ENCODE peak calls at places on chromosomes 4 and X, in nine cellular contexts. I is pancreas; L is AG04450; O is fibroblast of lung; S is stomach; T is naive thymus-derived CD4-positive, alpha-beta T cell; Z is GM12878; N is prostate gland; F is psoas muscle. K is an unnamed sample.

GRCh38 chr4:33060873-33061542 is 2340.8 kb downstream of the PCDH7 start:
- DNase-seq in Z (no peak), L (peak; percentile 7), I (peak; percentile 43), N (no peak), O (peak; percentile 39), F (peak; percentile 47), S (no peak), T (no peak), K (peak; percentile 76)

GRCh38 chrX:41300758-41301437 is 33.1 kb upstream of the DDX3X start:
- DNase-seq in S (no peak), L (no peak), Z (no peak), N (no peak), T (no peak), F (no peak), I (no peak), O (peak; percentile 50), K (no peak)

GRCh38 chr4:16642897-16643296 is 255.5 kb downstream of the LDB2 start:
- DNase-seq in T (no peak), I (no peak), Z (no peak), L (no peak), F (no peak), N (no peak), S (no peak), O (no peak), K (no peak)

GRCh38 chrX:16785247-16786138 is 773 bp upstream of the TXLNG start:
- DNase-seq in S (peak; percentile 40), I (peak; percentile 39), Z (no peak), T (no peak), O (no peak), F (peak; percentile 56), N (peak; percentile 10), L (no peak), K (peak; percentile 48)

GRCh38 chr4:88526221-88526815 is 2.7 kb upstream of the PYURF start:
- DNase-seq in T (peak; percentile 53), F (no peak), N (no peak), L (no peak), S (no peak), Z (no peak), I (no peak), O (peak; percentile 14), K (peak; percentile 47)

GRCh38 chrX:55056820-55057690 is 17.8 kb upstream of the PAGE2B start:
- DNase-seq in L (no peak), F (no peak), T (peak; percentile 51), Z (no peak), N (no peak), S (no peak), O (peak; percentile 68), I (no peak), K (no peak)

GRCh38 chrX:150688911-150689451 is 4.2 kb upstream of the MTMR1 start:
- DNase-seq in T (no peak), N (no peak), O (peak; percentile 95), F (no peak), I (no peak), Z (no peak), S (no peak), L (peak; percentile 84), K (no peak)

GRCh38 chrX:69021095-69021494 is 144.2 kb downstream of the PJA1 start:
- DNase-seq in T (no peak), O (no peak), N (no peak), I (no peak), L (no peak), F (no peak), Z (no peak), S (no peak), K (no peak)

GRCh38 chr4:7402526-7402925 is 32.2 kb downstream of the PSAPL1 start:
- DNase-seq in I (no peak), N (no peak), F (no peak), O (peak; percentile 57), T (no peak), L (no peak), Z (no peak), S (peak; percentile 28), K (no peak)

GRCh38 chr4:7802093-7802726 is 137.5 kb downstream of the AFAP1 start:
- DNase-seq in N (peak; percentile 69), L (no peak), F (peak; percentile 86), O (peak; percentile 77), T (peak; percentile 75), Z (no peak), I (peak; percentile 75), S (peak; percentile 82), K (peak; percentile 87)

GRCh38 chr4:54032558-54033135 is 31.8 kb downstream of the CHIC2 start:
- DNase-seq in N (no peak), O (no peak), F (no peak), L (no peak), T (no peak), Z (no peak), I (no peak), S (no peak), K (no peak)

GRCh38 chr4:26884486-26884988 is 23.9 kb downstream of the STIM2 start:
- DNase-seq in N (no peak), F (no peak), O (no peak), L (no peak), S (no peak), I (no peak), T (peak; percentile 48), Z (peak; percentile 53), K (no peak)
- H3K4me3 ChIP-seq in N (no peak overlapping the region), F (no peak overlapping the region), O (no peak overlapping the region), L (no peak overlapping the region), S (no peak overlapping the region), I (no peak overlapping the region), T (peak overlapping the region; percentile 18), Z (peak overlapping the region; percentile 53), K (no peak overlapping the region)

GRCh38 chr4:36533944-36534343 is 252.5 kb downstream of the DTHD1 start:
- DNase-seq in T (no peak), F (no peak), Z (no peak), L (no peak), N (no peak), S (no peak), I (no peak), O (no peak), K (no peak)

GRCh38 chr4:36532670-36533373 is 251.4 kb downstream of the DTHD1 start:
- DNase-seq in O (peak; percentile 5), N (no peak), L (no peak), Z (no peak), T (no peak), F (no peak), S (no peak), I (no peak), K (no peak)
- H3K9me3 ChIP-seq in O (no peaks in the 10 kb centered on the region), N (no peaks in the 10 kb centered on the region), L (peaks cover 16% of the 10 kb centered on the region), Z (no peaks in the 10 kb centered on the region), T (no peaks in the 10 kb centered on the region), F (peaks cover 5% of the 10 kb centered on the region), S (peaks cover 9% of the 10 kb centered on the region), I (no peaks in the 10 kb centered on the region), K (no peaks in the 10 kb centered on the region)

DNA sequence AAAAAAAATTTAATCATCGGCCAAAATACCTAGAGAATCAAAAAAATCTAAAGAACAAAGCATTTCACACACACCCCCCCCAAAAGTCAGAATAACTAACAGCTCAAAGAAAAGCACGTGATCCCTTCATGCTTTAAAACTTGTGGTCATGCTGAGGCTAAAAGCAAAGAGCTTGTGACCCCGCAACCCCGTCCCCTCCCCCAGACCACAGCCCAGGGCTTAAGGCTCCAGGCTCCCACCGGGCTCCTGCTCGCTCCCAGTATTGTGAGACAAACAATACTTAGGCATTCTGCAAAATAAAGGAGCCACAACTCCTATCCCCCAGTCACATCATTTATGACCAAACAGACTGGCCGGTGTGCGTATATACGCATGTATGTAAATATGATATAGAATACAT is 62.1 kb upstream of the CCDC160 start:
- DNase-seq in I (no peak), F (no peak), Z (no peak), L (no peak), O (no peak), N (no peak), S (no peak), T (no peak), K (peak; percentile 85)
- H3K4me3 ChIP-seq in I (no peak overlapping the region), F (no peak overlapping the region), Z (no peak overlapping the region), L (no peak overlapping the region), O (no peak overlapping the region), N (no peak overlapping the region), S (no peak overlapping the region), T (no peak overlapping the region), K (no peak overlapping the region)

GRCh38 chrX:17818729-17819128 is 42.4 kb downstream of the RAI2 start:
- DNase-seq in F (no peak), S (no peak), O (no peak), N (no peak), Z (no peak), T (no peak), I (no peak), L (no peak), K (no peak)

GRCh38 chrX:17824980-17825379 is 36.1 kb downstream of the RAI2 start:
- DNase-seq in S (no peak), F (no peak), L (no peak), T (no peak), I (no peak), Z (no peak), O (no peak), N (no peak), K (no peak)

GRCh38 chrX:17826609-17827496 is 34.2 kb downstream of the RAI2 start:
- DNase-seq in I (no peak), L (no peak), O (no peak), T (no peak), N (no peak), S (no peak), F (no peak), Z (no peak), K (no peak)

GRCh38 chrX:17817242-17817641 is 43.9 kb downstream of the RAI2 start:
- DNase-seq in T (no peak), I (no peak), O (no peak), F (no peak), S (no peak), N (no peak), L (no peak), Z (no peak), K (no peak)

DNA sequence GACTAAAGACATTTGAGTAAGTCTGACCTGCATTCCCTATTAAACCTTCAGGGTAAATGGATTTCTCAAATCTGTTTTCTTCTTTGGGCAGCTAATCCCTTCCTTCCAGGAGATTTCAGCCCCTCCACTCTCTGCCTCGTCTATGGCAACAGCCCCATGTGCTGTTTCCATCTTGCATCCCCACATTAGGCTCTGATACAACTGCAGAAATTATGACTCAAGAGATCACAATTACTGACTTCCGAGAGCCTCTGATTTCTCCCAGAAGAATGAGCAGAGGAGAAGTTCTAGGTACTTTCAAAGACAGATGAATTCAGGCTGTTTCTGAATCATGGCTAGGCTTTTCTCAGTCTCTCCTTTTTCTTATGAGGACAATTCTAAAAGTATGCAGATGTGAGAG is 38.7 kb downstream of the RAI2 start:
- DNase-seq in S (no peak), L (no peak), I (no peak), O (peak; percentile 4), N (no peak), F (no peak), Z (no peak), T (no peak), K (no peak)
- H3K9me3 ChIP-seq in S (no peaks in the 10 kb centered on the region), L (no peaks in the 10 kb centered on the region), I (no peaks in the 10 kb centered on the region), O (no peaks in the 10 kb centered on the region), N (no peaks in the 10 kb centered on the region), F (no peaks in the 10 kb centered on the region), Z (no peaks in the 10 kb centered on the region), T (no peaks in the 10 kb centered on the region), K (no peaks in the 10 kb centered on the region)

K was measured in HAP-1.